ENCODE peak calls at places on chromosomes 6 and 20, in five cellular contexts. One of them, this sample, is unnamed.

GRCh38 chr6:88474720-88475119 is 308.6 kb upstream of the CNR1 start:
- DNase-seq in epithelial cell of esophagus: no peak
- DNase-seq in HepG2: no peak
- DNase-seq in AG04450: no peak
- DNase-seq in GM06990: no peak
- DNase-seq in this sample: no peak

GRCh38 chr20:60123652-60124051 is 165.4 kb downstream of the CDH26 start:
- DNase-seq in epithelial cell of esophagus: peak
- DNase-seq in HepG2: no peak
- DNase-seq in AG04450: no peak
- DNase-seq in GM06990: no peak
- DNase-seq in this sample: no peak

GRCh38 chr6:1993049-1993448 is 252.4 kb downstream of the GMDS start:
- DNase-seq in epithelial cell of esophagus: peak
- DNase-seq in HepG2: no peak
- DNase-seq in AG04450: peak
- DNase-seq in GM06990: no peak
- DNase-seq in this sample: no peak

GRCh38 chr6:122799916-122800701 is 11.1 kb downstream of the SMPDL3A start:
- DNase-seq in epithelial cell of esophagus: peak
- DNase-seq in HepG2: no peak
- DNase-seq in AG04450: no peak
- DNase-seq in GM06990: no peak
- DNase-seq in this sample: no peak

GRCh38 chr20:58416057-58416456 is 27.0 kb downstream of the VAPB start:
- DNase-seq in epithelial cell of esophagus: no peak
- DNase-seq in HepG2: no peak
- DNase-seq in AG04450: no peak
- DNase-seq in GM06990: no peak
- DNase-seq in this sample: no peak

GRCh38 chr20:45963059-45964011 is 8.7 kb downstream of the ZNF335 start:
- DNase-seq in epithelial cell of esophagus: peak
- DNase-seq in HepG2: peak
- DNase-seq in AG04450: no peak
- DNase-seq in GM06990: no peak
- DNase-seq in this sample: no peak

GRCh38 chr6:73937805-73938204 is 241.8 kb downstream of the CD109 start:
- DNase-seq in epithelial cell of esophagus: no peak
- DNase-seq in HepG2: no peak
- DNase-seq in AG04450: no peak
- DNase-seq in GM06990: no peak
- DNase-seq in this sample: no peak

GRCh38 chr6:88840806-88841539 is 122.4 kb downstream of the RNGTT start:
- DNase-seq in epithelial cell of esophagus: no peak
- DNase-seq in HepG2: peak
- DNase-seq in AG04450: no peak
- DNase-seq in GM06990: no peak
- DNase-seq in this sample: no peak

GRCh38 chr6:52284131-52284459 is 447 bp downstream of the MCM3 start:
- DNase-seq in epithelial cell of esophagus: no peak
- DNase-seq in HepG2: peak
- DNase-seq in AG04450: no peak
- DNase-seq in GM06990: no peak
- DNase-seq in this sample: no peak

GRCh38 chr6:31060162-31060561 is 49.9 kb downstream of the MUC22 start:
- DNase-seq in epithelial cell of esophagus: no peak
- DNase-seq in HepG2: no peak
- DNase-seq in AG04450: no peak
- DNase-seq in GM06990: no peak
- DNase-seq in this sample: no peak

DNA sequence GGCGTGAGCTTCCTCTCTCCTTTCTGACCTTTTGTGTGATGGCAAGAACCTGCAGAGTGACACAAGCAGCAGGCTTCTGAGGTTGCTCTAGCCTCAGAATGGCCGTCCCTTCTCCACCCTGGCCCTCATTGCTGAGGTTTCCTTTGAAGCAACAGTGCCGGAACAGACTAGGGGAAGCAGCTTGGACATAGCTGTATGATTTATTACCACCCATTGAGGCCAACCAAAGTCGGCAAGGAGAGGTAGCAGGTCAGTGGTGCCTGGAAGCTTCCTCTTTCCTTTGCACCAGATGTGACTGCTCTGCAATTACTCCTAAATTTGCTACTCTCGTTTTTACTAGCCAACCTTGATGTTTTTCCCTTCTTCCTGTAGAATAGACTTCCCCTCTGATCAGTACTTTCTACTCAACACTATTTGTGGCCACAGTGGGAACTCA is 31.4 kb downstream of the PTPN1 start:
- DNase-seq in epithelial cell of esophagus: no peak
- DNase-seq in HepG2: no peak
- DNase-seq in AG04450: no peak
- DNase-seq in GM06990: peak
- DNase-seq in this sample: no peak
- H3K4me3 ChIP-seq in epithelial cell of esophagus: no peak
- H3K4me3 ChIP-seq in HepG2: no peak
- H3K4me3 ChIP-seq in AG04450: no peak
- H3K4me3 ChIP-seq in GM06990: peak
- H3K4me3 ChIP-seq in this sample: no peak

GRCh38 chr6:138382498-138383265 is 5.0 kb downstream of the SMIM28 start:
- DNase-seq in epithelial cell of esophagus: peak
- DNase-seq in HepG2: no peak
- DNase-seq in AG04450: no peak
- DNase-seq in GM06990: no peak
- DNase-seq in this sample: no peak
- TF ChIP-seq CTCF in epithelial cell of esophagus: no peak
- TF ChIP-seq CTCF in HepG2: peak
- TF ChIP-seq CTCF in AG04450: no peak
- TF ChIP-seq CTCF in GM06990: no peak
- TF ChIP-seq CTCF in this sample: no peak

DNA sequence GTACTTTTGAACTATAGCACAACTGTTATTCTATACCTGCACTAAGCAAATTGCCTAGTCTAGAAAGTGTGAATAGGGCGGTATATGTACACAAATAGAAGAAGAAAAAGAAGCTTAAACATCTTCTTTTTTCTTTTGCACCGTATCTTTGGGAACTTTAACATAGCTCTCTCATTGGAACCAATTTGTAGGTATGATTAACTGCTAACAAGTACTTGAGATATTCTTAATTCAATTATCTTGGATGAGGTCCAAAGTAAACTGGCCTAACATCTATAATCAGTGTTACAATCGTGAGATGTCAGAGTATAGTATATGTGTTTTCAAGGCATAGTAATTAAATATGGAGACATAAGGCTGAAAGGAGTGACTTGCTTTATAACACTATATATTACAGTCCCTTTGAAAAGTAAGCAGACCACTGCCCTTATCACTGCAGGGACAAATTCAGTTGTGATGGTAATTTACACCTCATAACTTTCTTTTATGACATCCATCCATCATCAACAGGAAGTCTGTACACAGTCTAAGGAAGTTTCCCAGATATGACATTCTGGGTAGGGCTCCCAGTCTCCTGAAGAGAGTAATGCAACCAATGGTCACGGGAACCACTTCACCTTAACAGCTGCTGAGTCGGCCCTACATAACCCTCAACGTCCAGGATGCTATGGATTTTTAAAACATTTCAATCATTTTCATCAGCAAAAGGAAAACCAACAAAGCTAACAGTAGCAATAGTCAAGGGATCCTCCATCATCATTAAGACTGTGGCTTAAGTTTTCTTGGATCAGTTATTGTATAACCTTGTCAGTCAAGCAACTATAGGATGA is 37.6 kb downstream of the NKAIN2 start:
- DNase-seq in epithelial cell of esophagus: no peak
- DNase-seq in HepG2: no peak
- DNase-seq in AG04450: no peak
- DNase-seq in GM06990: no peak
- DNase-seq in this sample: no peak
- H3K4me3 ChIP-seq in epithelial cell of esophagus: no peak
- H3K4me3 ChIP-seq in HepG2: no peak
- H3K4me3 ChIP-seq in AG04450: no peak
- H3K4me3 ChIP-seq in GM06990: no peak
- H3K4me3 ChIP-seq in this sample: no peak

GRCh38 chr6:129434091-129434490 is 275.9 kb downstream of the ARHGAP18 start:
- DNase-seq in epithelial cell of esophagus: no peak
- DNase-seq in HepG2: no peak
- DNase-seq in AG04450: no peak
- DNase-seq in GM06990: no peak
- DNase-seq in this sample: no peak

GRCh38 chr6:129429953-129430352 is 280.0 kb downstream of the ARHGAP18 start:
- DNase-seq in epithelial cell of esophagus: no peak
- DNase-seq in HepG2: no peak
- DNase-seq in AG04450: no peak
- DNase-seq in GM06990: no peak
- DNase-seq in this sample: no peak

DNA sequence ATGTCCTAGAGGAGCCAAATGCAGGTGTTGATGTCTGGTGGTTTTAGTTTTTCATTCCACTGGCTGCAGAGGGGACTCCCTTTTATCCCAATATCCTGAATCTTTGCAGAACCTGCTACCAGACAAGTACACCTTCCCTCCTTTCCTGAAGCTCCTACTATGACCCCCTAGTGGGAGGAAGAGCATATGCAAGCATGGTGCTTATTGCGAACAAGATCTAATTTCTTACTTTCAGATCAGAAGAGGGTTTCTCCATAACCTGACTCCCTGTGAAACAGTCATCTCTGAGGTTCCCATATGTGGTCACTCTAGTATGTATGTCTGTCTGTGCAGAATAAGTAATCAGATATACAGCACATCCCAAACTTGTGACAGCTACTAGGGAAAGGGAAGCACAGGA is 277.2 kb downstream of the ARHGAP18 start:
- DNase-seq in epithelial cell of esophagus: peak
- DNase-seq in HepG2: peak
- DNase-seq in AG04450: no peak
- DNase-seq in GM06990: no peak
- DNase-seq in this sample: no peak
- TF ChIP-seq CTCF in epithelial cell of esophagus: peak
- TF ChIP-seq CTCF in HepG2: peak
- TF ChIP-seq CTCF in AG04450: peak
- TF ChIP-seq CTCF in GM06990: peak
- TF ChIP-seq CTCF in this sample: no peak

GRCh38 chr6:11412616-11413015 is 124.9 kb upstream of the TMEM170B start:
- DNase-seq in epithelial cell of esophagus: no peak
- DNase-seq in HepG2: no peak
- DNase-seq in AG04450: no peak
- DNase-seq in GM06990: no peak
- DNase-seq in this sample: no peak
- H3K4me3 ChIP-seq in epithelial cell of esophagus: no peak
- H3K4me3 ChIP-seq in HepG2: no peak
- H3K4me3 ChIP-seq in AG04450: no peak
- H3K4me3 ChIP-seq in GM06990: no peak
- H3K4me3 ChIP-seq in this sample: no peak

DNA sequence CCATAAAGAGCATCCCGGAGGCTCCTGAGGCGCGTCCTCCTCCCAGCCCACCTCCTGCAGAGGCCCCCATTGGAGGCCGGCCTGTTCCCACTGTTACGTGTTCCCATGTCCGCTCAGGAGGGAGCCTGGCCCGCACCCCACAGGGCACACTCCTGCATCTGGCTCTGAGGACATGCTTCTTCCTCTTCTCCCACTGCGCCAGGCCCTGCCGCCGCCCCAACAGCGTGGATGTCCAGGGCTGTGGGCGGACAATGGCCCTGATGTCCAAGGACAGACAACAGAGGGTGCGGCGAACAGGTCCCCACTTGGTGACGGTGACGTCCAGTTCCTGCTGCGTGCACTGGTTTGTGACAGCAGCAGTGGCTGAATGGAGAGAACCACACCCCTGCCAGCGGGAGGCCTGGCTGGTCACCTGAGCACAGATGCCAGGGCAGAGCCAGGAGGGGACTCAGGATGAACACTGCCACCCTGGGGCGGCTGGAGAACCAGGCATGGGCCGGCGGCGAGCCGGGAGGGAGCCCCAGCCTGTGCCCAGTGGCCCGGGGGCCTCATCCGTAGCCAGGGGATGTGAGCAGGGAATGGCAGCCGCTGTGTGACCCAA is 26.6 kb downstream of the FRMD1 start:
- DNase-seq in epithelial cell of esophagus: no peak
- DNase-seq in HepG2: no peak
- DNase-seq in AG04450: no peak
- DNase-seq in GM06990: no peak
- DNase-seq in this sample: no peak
- TF ChIP-seq CTCF in epithelial cell of esophagus: no peak
- TF ChIP-seq CTCF in HepG2: peak
- TF ChIP-seq CTCF in AG04450: no peak
- TF ChIP-seq CTCF in GM06990: no peak
- TF ChIP-seq CTCF in this sample: no peak

DNA sequence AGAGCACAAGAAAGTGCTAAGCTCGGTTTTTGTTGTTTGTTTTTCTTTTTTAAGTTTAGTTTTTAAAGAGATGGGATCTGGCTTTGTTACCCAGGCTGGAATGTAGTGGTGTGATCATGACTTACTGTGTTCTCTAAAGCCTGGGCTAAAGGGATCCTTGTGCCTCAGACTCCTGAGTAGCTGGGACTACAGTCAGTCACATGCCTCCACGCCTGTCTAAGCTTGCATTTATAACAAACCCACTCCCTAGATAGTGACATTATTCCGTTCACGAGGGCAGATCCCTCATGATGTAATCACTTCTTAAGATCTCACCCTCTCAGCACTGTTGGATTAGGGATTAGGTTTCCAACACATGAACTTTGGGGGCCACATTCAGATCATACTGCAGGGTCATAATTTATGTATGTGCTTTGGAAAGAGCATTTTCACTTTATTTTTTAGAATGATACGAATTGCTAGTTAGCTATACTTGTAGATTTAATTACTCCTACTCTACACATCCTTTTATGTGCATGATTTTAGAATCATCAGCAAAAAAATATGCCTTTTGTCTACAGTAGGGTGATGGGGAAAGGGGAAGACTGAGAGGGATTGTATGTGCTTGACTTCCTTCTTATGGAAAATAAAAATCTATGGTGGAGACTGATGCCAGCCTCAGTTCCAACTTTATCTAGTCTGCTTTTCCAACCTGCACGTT is 167.8 kb downstream of the JARID2 start:
- DNase-seq in epithelial cell of esophagus: peak
- DNase-seq in HepG2: no peak
- DNase-seq in AG04450: peak
- DNase-seq in GM06990: no peak
- DNase-seq in this sample: peak
- H3K4me3 ChIP-seq in epithelial cell of esophagus: no peak
- H3K4me3 ChIP-seq in HepG2: no peak
- H3K4me3 ChIP-seq in AG04450: no peak
- H3K4me3 ChIP-seq in GM06990: no peak
- H3K4me3 ChIP-seq in this sample: no peak

GRCh38 chr20:18431206-18431605 is 35.6 kb downstream of the DZANK1 start:
- DNase-seq in epithelial cell of esophagus: no peak
- DNase-seq in HepG2: no peak
- DNase-seq in AG04450: no peak
- DNase-seq in GM06990: no peak
- DNase-seq in this sample: no peak
- TF ChIP-seq CTCF in epithelial cell of esophagus: peak
- TF ChIP-seq CTCF in HepG2: no peak
- TF ChIP-seq CTCF in AG04450: no peak
- TF ChIP-seq CTCF in GM06990: no peak
- TF ChIP-seq CTCF in this sample: no peak